ENCODE peak calls at places on chromosomes 6 and 20, in six cellular contexts. L, U, R, O, C and J are unnamed samples.

GRCh38 chr6:20230720-20231119 is 18.5 kb upstream of the MBOAT1 start:
- DNase-seq in U (no peak), R (no peak), C (no peak), L (no peak), O (no peak), J (no peak)

GRCh38 chr6:158417760-158418098 is 105.5 kb downstream of the TULP4 start:
- DNase-seq in C (peak), R (peak), L (no peak), U (no peak), O (no peak), J (no peak)

GRCh38 chr6:131979515-131980337 is 28.6 kb upstream of the CCN2 start:
- DNase-seq in R (peak), O (no peak), U (no peak), C (peak), L (no peak), J (no peak)

GRCh38 chr6:70080443-70081062 is 214.2 kb downstream of the COL19A1 start:
- DNase-seq in L (no peak), U (no peak), C (no peak), R (no peak), O (no peak), J (no peak)

GRCh38 chr6:45714795-45715507 is 300.7 kb downstream of the CLIC5 start:
- DNase-seq in C (peak), L (peak), R (peak), O (peak), U (peak), J (peak)

GRCh38 chr6:12233693-12234551 is 56.2 kb upstream of the EDN1 start:
- DNase-seq in C (peak), L (no peak), O (peak), R (peak), U (peak), J (no peak)

GRCh38 chr20:61045876-61046585 is 206.0 kb upstream of the CDH4 start:
- DNase-seq in C (no peak), O (no peak), L (peak), R (no peak), U (no peak), J (no peak)

GRCh38 chr6:82006027-82006738 is 241.4 kb downstream of the IBTK start:
- DNase-seq in L (no peak), C (peak), R (peak), O (peak), U (peak), J (no peak)

GRCh38 chr20:24783631-24784492 is 165.2 kb upstream of the CST7 start:
- DNase-seq in O (no peak), U (no peak), L (no peak), C (no peak), R (no peak), J (no peak)

GRCh38 chr6:45930419-45931059 is 85.1 kb downstream of the CLIC5 start:
- DNase-seq in U (peak), L (peak), R (peak), O (peak), C (peak), J (peak)

GRCh38 chr6:36683145-36683655 is 4.7 kb downstream of the CDKN1A start:
- DNase-seq in O (no peak), U (peak), L (no peak), C (no peak), R (no peak), J (no peak)

GRCh38 chr6:84282566-84282965 is 55.1 kb upstream of the CEP162 start:
- DNase-seq in C (no peak), O (no peak), L (no peak), R (peak), U (no peak), J (no peak)

DNA sequence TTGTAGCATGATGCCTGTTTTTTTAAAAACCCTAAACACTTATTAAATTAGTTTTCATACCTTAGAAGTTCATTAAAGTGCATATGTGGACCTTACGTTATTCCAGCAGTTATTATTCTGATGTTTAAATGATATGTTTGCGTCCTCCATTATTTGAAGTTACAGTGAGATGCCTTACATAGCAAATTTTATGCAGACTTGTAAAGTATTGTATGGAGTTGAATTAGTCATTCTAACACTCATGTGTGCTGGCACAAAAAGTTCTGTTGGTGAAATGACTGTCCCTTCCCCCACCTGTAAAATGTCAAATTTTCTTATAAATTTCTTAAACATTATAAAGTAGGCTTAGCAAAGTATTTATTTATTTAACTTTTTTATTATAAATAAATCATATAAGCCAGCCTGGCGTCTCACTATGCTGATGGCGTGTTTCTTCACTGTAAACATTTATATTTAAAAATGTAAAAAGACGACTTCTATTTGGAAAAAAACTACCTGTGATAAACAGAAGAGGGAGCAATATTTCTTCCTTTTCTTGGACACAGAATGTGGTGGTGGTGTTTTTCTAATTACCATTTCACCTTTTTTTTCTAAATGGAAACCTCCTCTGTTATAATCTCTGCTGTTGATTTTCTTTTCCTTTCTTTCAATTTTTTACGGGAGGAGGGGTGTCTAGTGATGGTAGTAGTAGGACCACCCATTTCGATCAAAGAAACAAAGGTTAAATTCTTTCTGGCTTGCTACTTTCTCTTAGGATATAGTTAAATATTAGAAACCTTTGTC is 155.4 kb downstream of the RFPL4B start:
- DNase-seq in L (no peak), O (no peak), C (peak), R (peak), U (no peak), J (no peak)
- TF ChIP-seq CTCF in L (peak), O (no peak), C (peak), R (peak), U (peak), J (peak)

GRCh38 chr6:125952764-125953501 is 3.6 kb upstream of the HINT3 start:
- DNase-seq in R (peak), C (peak), L (peak), O (no peak), U (peak), J (no peak)
- TF ChIP-seq CTCF in R (peak), C (peak), L (no peak), O (no peak), U (no peak), J (no peak)

DNA sequence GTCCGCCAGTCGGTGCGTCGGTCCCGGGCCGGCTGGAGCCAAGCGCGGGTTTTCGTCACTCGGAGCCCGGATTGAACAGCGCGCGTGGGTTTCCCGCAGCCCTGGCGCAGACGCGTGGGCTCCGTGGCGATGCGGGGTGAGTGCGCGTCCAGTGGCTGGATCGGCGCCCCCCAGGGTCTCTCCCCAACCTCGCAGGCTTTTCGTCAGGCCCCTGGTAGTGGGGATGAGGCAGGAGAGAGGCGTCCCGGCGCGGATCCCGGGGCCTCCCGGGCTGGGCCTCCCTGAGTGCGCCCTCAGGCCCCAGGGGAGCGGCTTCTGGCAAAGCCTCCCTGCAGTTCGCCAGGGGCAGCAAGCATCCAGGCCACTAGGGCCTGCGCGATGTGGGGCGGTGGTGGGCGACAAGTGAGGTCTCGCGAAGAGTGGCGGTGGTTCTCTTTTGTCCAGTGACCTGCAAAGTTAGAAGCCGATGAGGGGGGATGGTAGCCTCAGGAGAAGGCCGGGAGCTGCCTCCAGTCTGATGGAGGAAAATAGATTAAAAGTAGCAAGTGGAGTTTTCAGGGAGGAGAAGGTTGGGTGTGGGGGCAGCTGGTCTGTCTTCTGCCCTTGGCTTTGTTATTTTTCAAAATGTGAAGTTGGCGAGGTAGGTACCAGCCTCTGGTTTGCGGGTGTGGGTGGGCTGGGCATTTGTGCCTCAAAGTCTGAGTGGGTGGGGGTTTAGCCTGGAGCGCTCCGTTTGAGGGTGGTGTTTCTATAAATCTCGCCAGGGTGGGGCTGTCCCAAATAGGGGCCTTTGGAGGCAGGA is 1.6 kb downstream of the TOX2 start:
- DNase-seq in U (no peak), R (peak), C (peak), L (peak), O (no peak), J (peak)
- TF ChIP-seq CTCF in U (no peak), R (no peak), C (no peak), L (no peak), O (no peak), J (no peak)

GRCh38 chr6:3620937-3621336 is 130.6 kb downstream of the PXDC1 start:
- DNase-seq in C (no peak), L (no peak), O (no peak), R (no peak), U (no peak), J (no peak)
- TF ChIP-seq CTCF in C (no peak), L (no peak), O (no peak), R (no peak), U (no peak), J (no peak)

DNA sequence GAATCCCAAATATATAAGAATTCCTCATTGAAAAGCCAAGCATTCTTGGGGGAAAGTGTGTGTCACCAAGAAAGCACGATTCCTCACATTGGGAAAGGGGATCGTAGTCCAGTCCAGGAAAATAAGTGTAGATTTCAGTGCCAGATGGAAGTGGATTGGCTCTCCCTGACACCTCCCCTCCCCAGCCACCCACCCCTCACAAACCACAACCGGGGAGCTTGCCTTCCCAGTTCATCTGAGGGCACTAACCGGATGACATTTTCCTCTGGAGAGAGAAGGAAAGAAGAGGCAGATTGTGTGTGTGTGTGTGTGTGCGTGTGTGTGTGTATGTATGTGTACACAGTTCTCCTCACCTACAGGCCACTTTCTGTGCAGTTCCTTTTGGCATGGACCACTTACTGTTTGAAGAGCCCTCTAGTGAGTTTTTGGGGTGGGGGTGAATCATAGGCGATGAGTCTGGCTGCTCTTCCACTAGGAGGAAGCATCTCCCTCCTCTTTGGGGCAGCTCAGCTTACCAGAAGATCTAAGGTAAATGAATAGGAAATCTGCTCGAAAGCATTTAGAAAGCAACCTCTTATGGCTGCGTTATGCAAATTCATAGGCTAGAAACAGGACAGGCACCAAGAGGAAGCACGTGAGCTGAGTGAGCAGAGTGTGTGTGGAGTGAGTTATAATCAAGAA is 20.8 kb downstream of the DAAM2 start:
- DNase-seq in U (peak), C (peak), L (no peak), O (no peak), R (peak), J (no peak)
- TF ChIP-seq CTCF in U (no peak), C (no peak), L (no peak), O (no peak), R (peak), J (no peak)

GRCh38 chr20:23361651-23362391 is at the start of gene GZF1:
- DNase-seq in U (peak), L (peak), C (peak), R (peak), O (peak), J (peak)
- TF ChIP-seq CTCF in U (no peak), L (no peak), C (no peak), R (peak), O (no peak), J (peak)

GRCh38 chr6:117399924-117400323 is 25.8 kb downstream of the ROS1 start:
- DNase-seq in R (peak), C (peak), L (no peak), U (no peak), O (no peak), J (no peak)

GRCh38 chr6:117401799-117402198 is 23.9 kb downstream of the ROS1 start:
- DNase-seq in C (no peak), R (no peak), O (no peak), L (no peak), U (no peak), J (no peak)

GRCh38 chr6:117409863-117410262 is 15.9 kb downstream of the ROS1 start:
- DNase-seq in C (no peak), O (no peak), L (no peak), U (no peak), R (no peak), J (no peak)

GRCh38 chr6:117409420-117409819 is 16.3 kb downstream of the ROS1 start:
- DNase-seq in R (no peak), U (no peak), C (no peak), L (no peak), O (no peak), J (no peak)

GRCh38 chr6:117404548-117404947 is 21.2 kb downstream of the ROS1 start:
- DNase-seq in O (no peak), L (no peak), C (peak), U (no peak), R (peak), J (no peak)
- TF ChIP-seq CTCF in O (no peak), L (no peak), C (peak), U (no peak), R (peak), J (no peak)

DNA sequence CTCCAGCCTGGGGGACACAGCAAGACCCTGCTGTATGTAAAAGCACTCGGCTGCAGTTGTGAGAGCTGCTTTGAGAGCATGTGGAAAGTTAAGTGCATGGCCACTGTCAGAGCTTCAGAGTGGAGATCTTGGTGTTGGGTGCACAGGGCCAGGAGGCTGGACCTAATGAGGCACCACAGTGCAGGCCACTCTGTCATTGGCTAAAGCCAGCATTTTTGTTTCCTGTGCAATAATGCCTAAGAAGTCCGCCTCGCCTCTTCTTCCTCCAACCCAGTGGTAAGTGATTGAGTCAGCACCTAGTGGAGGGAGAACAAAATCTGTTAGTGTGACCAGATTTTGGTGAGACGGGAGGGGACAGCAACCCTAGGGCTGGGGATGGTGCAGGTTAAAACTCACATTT is 60.6 kb downstream of the SSR1 start:
- DNase-seq in L (no peak), O (no peak), U (no peak), C (no peak), R (no peak), J (no peak)
- TF ChIP-seq CTCF in L (no peak), O (no peak), U (no peak), C (no peak), R (no peak), J (no peak)

GRCh38 chr6:110618591-110619267 is 142.3 kb upstream of the SLC22A16 start:
- DNase-seq in O (no peak), R (peak), L (no peak), U (no peak), C (peak), J (no peak)
- TF ChIP-seq CTCF in O (peak), R (peak), L (no peak), U (no peak), C (peak), J (no peak)

DNA sequence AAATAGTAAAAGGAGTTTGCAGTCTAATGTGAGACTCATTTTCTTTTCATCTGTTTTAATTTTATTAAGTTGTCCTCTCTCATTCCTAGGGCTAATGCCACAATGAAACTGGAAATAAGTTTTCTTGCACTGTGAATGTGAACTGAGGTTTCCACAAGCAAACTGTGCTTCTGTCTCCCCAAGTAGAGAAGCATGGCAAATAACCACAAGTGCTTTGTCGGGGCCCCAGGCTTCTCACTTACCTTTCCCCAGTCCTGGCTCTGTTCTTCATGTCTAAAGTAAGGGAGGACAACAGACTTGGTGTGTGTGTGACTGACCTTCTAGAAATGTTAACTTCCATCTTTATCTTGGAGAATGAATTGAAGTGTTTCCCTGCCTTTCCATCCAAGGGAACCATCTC is 80.8 kb downstream of the CBFA2T2 start:
- DNase-seq in O (no peak), U (no peak), L (no peak), C (no peak), R (no peak), J (no peak)
- TF ChIP-seq CTCF in O (no peak), U (no peak), L (no peak), C (no peak), R (no peak), J (no peak)